ENCODE peak calls at places on chromosomes 16 and 17, in seven cellular contexts. One of them, this sample, is unnamed.

GRCh38 chr17:16599537-16599936 is 30.5 kb upstream of the ZNF287 start:
- DNase-seq in astrocyte: no peak
- DNase-seq in SK-N-SH: no peak
- DNase-seq in mammary epithelial cell: no peak
- DNase-seq in neuronal stem cell: no peak
- DNase-seq in neural progenitor cell: no peak
- DNase-seq in GM23248: no peak
- DNase-seq in this sample: no peak

GRCh38 chr17:82098939-82099765 is 1.1 kb upstream of the FASN start:
- DNase-seq in astrocyte: no peak
- DNase-seq in SK-N-SH: no peak
- DNase-seq in mammary epithelial cell: no peak
- DNase-seq in neuronal stem cell: no peak
- DNase-seq in neural progenitor cell: peak; percentile 56
- DNase-seq in GM23248: no peak
- DNase-seq in this sample: no peak

GRCh38 chr17:7354262-7354781 is 634 bp upstream of the TMEM95 start:
- DNase-seq in astrocyte: peak; percentile 63
- DNase-seq in SK-N-SH: no peak
- DNase-seq in mammary epithelial cell: peak; percentile 100
- DNase-seq in neuronal stem cell: no peak
- DNase-seq in neural progenitor cell: peak; percentile 62
- DNase-seq in GM23248: peak; percentile 87
- DNase-seq in this sample: peak; percentile 61

GRCh38 chr16:3444032-3444388 is 530 bp downstream of the NAA60 start:
- DNase-seq in astrocyte: peak; percentile 76
- DNase-seq in SK-N-SH: peak; percentile 51
- DNase-seq in mammary epithelial cell: peak; percentile 74
- DNase-seq in neuronal stem cell: no peak
- DNase-seq in neural progenitor cell: peak; percentile 49
- DNase-seq in GM23248: peak; percentile 88
- DNase-seq in this sample: no peak

GRCh38 chr17:33038740-33039139 is 47.1 kb downstream of the SPACA3 start:
- DNase-seq in astrocyte: peak; percentile 59
- DNase-seq in SK-N-SH: peak; percentile 73
- DNase-seq in mammary epithelial cell: peak; percentile 54
- DNase-seq in neuronal stem cell: peak; percentile 64
- DNase-seq in neural progenitor cell: peak; percentile 85
- DNase-seq in GM23248: peak; percentile 48
- DNase-seq in this sample: no peak

GRCh38 chr17:64081802-64082799 is 47.8 kb downstream of the ERN1 start:
- DNase-seq in astrocyte: peak; percentile 48
- DNase-seq in SK-N-SH: peak; percentile 76
- DNase-seq in mammary epithelial cell: peak; percentile 83
- DNase-seq in neuronal stem cell: no peak
- DNase-seq in neural progenitor cell: no peak
- DNase-seq in GM23248: peak; percentile 73
- DNase-seq in this sample: no peak

GRCh38 chr17:76433693-76434092 is 19.3 kb downstream of the UBE2O start:
- DNase-seq in astrocyte: no peak
- DNase-seq in SK-N-SH: no peak
- DNase-seq in mammary epithelial cell: no peak
- DNase-seq in neuronal stem cell: no peak
- DNase-seq in neural progenitor cell: no peak
- DNase-seq in GM23248: no peak
- DNase-seq in this sample: no peak

GRCh38 chr17:76262732-76263344 is 2.3 kb upstream of the UBALD2 start:
- DNase-seq in astrocyte: peak; percentile 14
- DNase-seq in SK-N-SH: no peak
- DNase-seq in mammary epithelial cell: peak; percentile 44
- DNase-seq in neuronal stem cell: no peak
- DNase-seq in neural progenitor cell: no peak
- DNase-seq in GM23248: no peak
- DNase-seq in this sample: peak; percentile 80

GRCh38 chr17:74806334-74806733 is 30.2 kb upstream of the NAT9 start:
- DNase-seq in astrocyte: no peak
- DNase-seq in SK-N-SH: no peak
- DNase-seq in mammary epithelial cell: no peak
- DNase-seq in neuronal stem cell: no peak
- DNase-seq in neural progenitor cell: no peak
- DNase-seq in GM23248: no peak
- DNase-seq in this sample: no peak

GRCh38 chr16:3659200-3659599 is 4.7 kb downstream of the DNASE1 start:
- DNase-seq in astrocyte: peak; percentile 14
- DNase-seq in SK-N-SH: no peak
- DNase-seq in mammary epithelial cell: no peak
- DNase-seq in neuronal stem cell: no peak
- DNase-seq in neural progenitor cell: no peak
- DNase-seq in GM23248: peak; percentile 17
- DNase-seq in this sample: no peak

GRCh38 chr16:15897834-15898254 is 9.4 kb upstream of the CEP20 start:
- DNase-seq in astrocyte: peak; percentile 62
- DNase-seq in SK-N-SH: no peak
- DNase-seq in mammary epithelial cell: peak; percentile 48
- DNase-seq in neuronal stem cell: no peak
- DNase-seq in neural progenitor cell: no peak
- DNase-seq in GM23248: peak; percentile 73
- DNase-seq in this sample: no peak

GRCh38 chr16:46612121-46612520 is 9.1 kb downstream of the SHCBP1 start:
- DNase-seq in astrocyte: no peak
- DNase-seq in SK-N-SH: no peak
- DNase-seq in mammary epithelial cell: no peak
- DNase-seq in neuronal stem cell: no peak
- DNase-seq in neural progenitor cell: no peak
- DNase-seq in GM23248: no peak
- DNase-seq in this sample: no peak

GRCh38 chr17:57861737-57862409 is 12.0 kb upstream of the MRPS23 start:
- DNase-seq in astrocyte: no peak
- DNase-seq in SK-N-SH: peak; percentile 88
- DNase-seq in mammary epithelial cell: no peak
- DNase-seq in neuronal stem cell: no peak
- DNase-seq in neural progenitor cell: peak; percentile 68
- DNase-seq in GM23248: peak; percentile 68
- DNase-seq in this sample: peak; percentile 95

GRCh38 chr16:81711609-81712329 is 67.3 kb upstream of the PLCG2 start:
- DNase-seq in astrocyte: peak; percentile 95
- DNase-seq in SK-N-SH: peak; percentile 41
- DNase-seq in mammary epithelial cell: peak; percentile 85
- DNase-seq in neuronal stem cell: no peak
- DNase-seq in neural progenitor cell: peak; percentile 57
- DNase-seq in GM23248: peak; percentile 96
- DNase-seq in this sample: peak; percentile 86

GRCh38 chr16:81450783-81451491 is 6.3 kb downstream of the CMIP start:
- DNase-seq in astrocyte: no peak
- DNase-seq in SK-N-SH: no peak
- DNase-seq in mammary epithelial cell: no peak
- DNase-seq in neuronal stem cell: no peak
- DNase-seq in neural progenitor cell: no peak
- DNase-seq in GM23248: no peak
- DNase-seq in this sample: peak; percentile 21

GRCh38 chr16:10606607-10607006 is 26.2 kb upstream of the EMP2 start:
- DNase-seq in astrocyte: no peak
- DNase-seq in SK-N-SH: no peak
- DNase-seq in mammary epithelial cell: no peak
- DNase-seq in neuronal stem cell: no peak
- DNase-seq in neural progenitor cell: peak; percentile 62
- DNase-seq in GM23248: no peak
- DNase-seq in this sample: no peak

GRCh38 chr17:50047488-50048126 is 8.3 kb upstream of the ITGA3 start:
- DNase-seq in astrocyte: peak; percentile 83
- DNase-seq in SK-N-SH: no peak
- DNase-seq in mammary epithelial cell: peak; percentile 90
- DNase-seq in neuronal stem cell: no peak
- DNase-seq in neural progenitor cell: no peak
- DNase-seq in GM23248: peak; percentile 87
- DNase-seq in this sample: peak; percentile 80

GRCh38 chr16:71590584-71590983 is 13.7 kb upstream of the TAT start:
- DNase-seq in astrocyte: no peak
- DNase-seq in SK-N-SH: no peak
- DNase-seq in mammary epithelial cell: no peak
- DNase-seq in neuronal stem cell: no peak
- DNase-seq in neural progenitor cell: no peak
- DNase-seq in GM23248: no peak
- DNase-seq in this sample: no peak

GRCh38 chr16:12617401-12617819 is 186.3 kb downstream of the CPPED1 start:
- DNase-seq in astrocyte: no peak
- DNase-seq in SK-N-SH: no peak
- DNase-seq in mammary epithelial cell: no peak
- DNase-seq in neuronal stem cell: no peak
- DNase-seq in neural progenitor cell: no peak
- DNase-seq in GM23248: no peak
- DNase-seq in this sample: no peak

GRCh38 chr17:32191306-32191705 is 49.0 kb downstream of the RHOT1 start:
- DNase-seq in astrocyte: peak; percentile 27
- DNase-seq in SK-N-SH: no peak
- DNase-seq in mammary epithelial cell: no peak
- DNase-seq in neuronal stem cell: no peak
- DNase-seq in neural progenitor cell: no peak
- DNase-seq in GM23248: peak; percentile 73
- DNase-seq in this sample: no peak

GRCh38 chr17:73224663-73225305 is 31.9 kb downstream of the COG1 start:
- DNase-seq in astrocyte: no peak
- DNase-seq in SK-N-SH: no peak
- DNase-seq in mammary epithelial cell: peak; percentile 70
- DNase-seq in neuronal stem cell: no peak
- DNase-seq in neural progenitor cell: no peak
- DNase-seq in GM23248: no peak
- DNase-seq in this sample: no peak

GRCh38 chr17:6547336-6547735 is 9.0 kb downstream of the PITPNM3 start:
- DNase-seq in astrocyte: no peak
- DNase-seq in SK-N-SH: no peak
- DNase-seq in mammary epithelial cell: no peak
- DNase-seq in neuronal stem cell: no peak
- DNase-seq in neural progenitor cell: no peak
- DNase-seq in GM23248: no peak
- DNase-seq in this sample: no peak

GRCh38 chr17:65560628-65561371 is 648 bp downstream of the AXIN2 start:
- DNase-seq in astrocyte: peak; percentile 83
- DNase-seq in SK-N-SH: peak; percentile 92
- DNase-seq in mammary epithelial cell: peak; percentile 65
- DNase-seq in neuronal stem cell: peak; percentile 90
- DNase-seq in neural progenitor cell: peak; percentile 98
- DNase-seq in GM23248: peak; percentile 93
- DNase-seq in this sample: peak; percentile 95
- H3K4me3 ChIP-seq in astrocyte: peak overlapping the region; percentile 67
- H3K4me3 ChIP-seq in SK-N-SH: peak overlapping the region; percentile 86
- H3K4me3 ChIP-seq in mammary epithelial cell: peak overlapping the region; percentile 51
- H3K4me3 ChIP-seq in neuronal stem cell: peak overlapping the region; percentile 61
- H3K4me3 ChIP-seq in neural progenitor cell: peak overlapping the region; percentile 95
- H3K4me3 ChIP-seq in GM23248: peak overlapping the region; percentile 75
- H3K4me3 ChIP-seq in this sample: peak overlapping the region; percentile 61

GRCh38 chr16:67457611-67458010 is 23.3 kb downstream of the ATP6V0D1 start:
- DNase-seq in astrocyte: no peak
- DNase-seq in SK-N-SH: no peak
- DNase-seq in mammary epithelial cell: no peak
- DNase-seq in neuronal stem cell: no peak
- DNase-seq in neural progenitor cell: no peak
- DNase-seq in GM23248: peak; percentile 24
- DNase-seq in this sample: no peak
- H3K9ac ChIP-seq in astrocyte: no peak overlapping the region
- H3K9ac ChIP-seq in SK-N-SH: no peak overlapping the region
- H3K9ac ChIP-seq in mammary epithelial cell: no peak overlapping the region
- H3K9ac ChIP-seq in neuronal stem cell: no peak overlapping the region
- H3K9ac ChIP-seq in neural progenitor cell: no peak overlapping the region
- H3K9ac ChIP-seq in GM23248: peak overlapping the region; percentile 20
- H3K9ac ChIP-seq in this sample: no peak overlapping the region

GRCh38 chr16:35602116-35602515 is 2142.7 kb downstream of the TP53TG3F start:
- DNase-seq in astrocyte: no peak
- DNase-seq in SK-N-SH: no peak
- DNase-seq in mammary epithelial cell: no peak
- DNase-seq in neuronal stem cell: no peak
- DNase-seq in neural progenitor cell: no peak
- DNase-seq in GM23248: no peak
- DNase-seq in this sample: no peak

GRCh38 chr16:35598696-35599332 is 2139.4 kb downstream of the TP53TG3F start:
- DNase-seq in astrocyte: no peak
- DNase-seq in SK-N-SH: no peak
- DNase-seq in mammary epithelial cell: no peak
- DNase-seq in neuronal stem cell: no peak
- DNase-seq in neural progenitor cell: no peak
- DNase-seq in GM23248: no peak
- DNase-seq in this sample: no peak

GRCh38 chr16:35599429-35600165 is 2140.2 kb downstream of the TP53TG3F start:
- DNase-seq in astrocyte: no peak
- DNase-seq in SK-N-SH: no peak
- DNase-seq in mammary epithelial cell: no peak
- DNase-seq in neuronal stem cell: no peak
- DNase-seq in neural progenitor cell: no peak
- DNase-seq in GM23248: no peak
- DNase-seq in this sample: no peak

DNA sequence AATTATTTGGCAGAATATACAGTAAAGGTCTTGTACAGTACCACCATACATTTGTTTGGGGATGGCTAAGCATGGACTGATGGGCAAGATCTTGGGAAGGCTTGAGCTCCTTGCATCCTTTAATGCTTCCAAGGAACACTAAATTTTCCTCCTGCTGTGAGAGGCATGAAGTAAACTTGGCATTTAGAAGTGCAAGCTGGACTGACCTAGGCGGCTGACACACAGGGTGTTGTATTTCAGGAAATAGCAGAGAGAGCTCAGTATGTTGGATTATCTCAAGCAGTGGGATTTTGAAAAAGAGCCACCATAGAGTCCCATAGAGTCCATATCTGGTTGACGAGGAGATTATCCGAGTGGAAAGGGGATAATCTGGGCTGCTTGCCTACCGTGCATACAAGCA is 2137.1 kb downstream of the TP53TG3F start:
- DNase-seq in astrocyte: no peak
- DNase-seq in SK-N-SH: no peak
- DNase-seq in mammary epithelial cell: no peak
- DNase-seq in neuronal stem cell: no peak
- DNase-seq in neural progenitor cell: no peak
- DNase-seq in GM23248: no peak
- DNase-seq in this sample: no peak
- H3K4me1 ChIP-seq in astrocyte: no peaks in the 10 kb centered on the region
- H3K4me1 ChIP-seq in SK-N-SH: no peaks in the 10 kb centered on the region
- H3K4me1 ChIP-seq in mammary epithelial cell: peaks cover 4% of the 10 kb centered on the region
- H3K4me1 ChIP-seq in neuronal stem cell: no peaks in the 10 kb centered on the region
- H3K4me1 ChIP-seq in neural progenitor cell: no peaks in the 10 kb centered on the region
- H3K4me1 ChIP-seq in GM23248: no peaks in the 10 kb centered on the region
- H3K4me1 ChIP-seq in this sample: no peaks in the 10 kb centered on the region

GRCh38 chr17:78122991-78123249 is 5.6 kb downstream of the TMC6 start:
- DNase-seq in astrocyte: no peak
- DNase-seq in SK-N-SH: no peak
- DNase-seq in mammary epithelial cell: no peak
- DNase-seq in neuronal stem cell: no peak
- DNase-seq in neural progenitor cell: no peak
- DNase-seq in GM23248: no peak
- DNase-seq in this sample: no peak

GRCh38 chr17:78123258-78123929 is 5.2 kb downstream of the TMC6 start:
- DNase-seq in astrocyte: no peak
- DNase-seq in SK-N-SH: no peak
- DNase-seq in mammary epithelial cell: no peak
- DNase-seq in neuronal stem cell: no peak
- DNase-seq in neural progenitor cell: no peak
- DNase-seq in GM23248: no peak
- DNase-seq in this sample: no peak

GRCh38 chr17:78124836-78125137 is 3.8 kb downstream of the TMC6 start:
- DNase-seq in astrocyte: no peak
- DNase-seq in SK-N-SH: no peak
- DNase-seq in mammary epithelial cell: no peak
- DNase-seq in neuronal stem cell: no peak
- DNase-seq in neural progenitor cell: no peak
- DNase-seq in GM23248: no peak
- DNase-seq in this sample: peak; percentile 77

GRCh38 chr17:78125138-78125913 is 3.2 kb downstream of the TMC6 start:
- DNase-seq in astrocyte: no peak
- DNase-seq in SK-N-SH: no peak
- DNase-seq in mammary epithelial cell: no peak
- DNase-seq in neuronal stem cell: no peak
- DNase-seq in neural progenitor cell: no peak
- DNase-seq in GM23248: no peak
- DNase-seq in this sample: peak; percentile 67

GRCh38 chr17:78124081-78124835 is 4.3 kb downstream of the TMC6 start:
- DNase-seq in astrocyte: no peak
- DNase-seq in SK-N-SH: no peak
- DNase-seq in mammary epithelial cell: no peak
- DNase-seq in neuronal stem cell: no peak
- DNase-seq in neural progenitor cell: no peak
- DNase-seq in GM23248: no peak
- DNase-seq in this sample: peak; percentile 71
- H3K4me3 ChIP-seq in astrocyte: no peak overlapping the region
- H3K4me3 ChIP-seq in SK-N-SH: no peak overlapping the region
- H3K4me3 ChIP-seq in mammary epithelial cell: no peak overlapping the region
- H3K4me3 ChIP-seq in neuronal stem cell: no peak overlapping the region
- H3K4me3 ChIP-seq in neural progenitor cell: no peak overlapping the region
- H3K4me3 ChIP-seq in GM23248: no peak overlapping the region
- H3K4me3 ChIP-seq in this sample: no peak overlapping the region